ENCODE peak calls at places on chromosomes 6 and 20, in eight cellular contexts. K is type B pancreatic cell; X is bronchial epithelial cell; A is stimulated activated CD4-positive, alpha-beta T cell treated with anti-CD3 and anti-CD28 coated beads, Interleukin-1b, Interleukin-23, amount 100 ng/mL, for 24 hours; L is GM04503; S is kidney tubule cell; I is neuronal stem cell; F is Kasumi-1. D is an unnamed sample.

GRCh38 chr6:122789862-122790739 is 1.0 kb downstream of the SMPDL3A start:
- DNase-seq in F (peak), A (no peak), S (peak), I (no peak), X (peak), K (no peak), L (no peak), D (no peak)

GRCh38 chr20:10777713-10778112 is 103.9 kb upstream of the JAG1 start:
- DNase-seq in A (no peak), F (no peak), S (peak), I (no peak), X (no peak), L (no peak), K (no peak), D (no peak)

GRCh38 chr6:20631525-20631924 is 97.3 kb downstream of the CDKAL1 start:
- DNase-seq in I (no peak), S (no peak), X (no peak), F (no peak), A (no peak), L (no peak), K (no peak), D (no peak)

GRCh38 chr20:33444797-33445560 is 1.4 kb upstream of the SNTA1 start:
- DNase-seq in L (no peak), F (no peak), I (no peak), S (peak), A (no peak), X (peak), K (no peak), D (no peak)

GRCh38 chr6:17897681-17898080 is 89.8 kb downstream of the KIF13A start:
- DNase-seq in K (no peak), I (no peak), F (no peak), L (no peak), S (no peak), X (no peak), A (no peak), D (no peak)

GRCh38 chr6:34239240-34239825 is 2.7 kb downstream of the HMGA1 start:
- DNase-seq in I (no peak), L (no peak), A (no peak), S (peak), X (no peak), F (no peak), K (no peak), D (no peak)

GRCh38 chr20:10505320-10506226 is 70.5 kb downstream of the SLX4IP start:
- DNase-seq in X (peak), F (peak), K (no peak), I (no peak), L (no peak), S (no peak), A (no peak), D (no peak)

GRCh38 chr6:16901777-16902176 is 140.5 kb upstream of the ATXN1 start:
- DNase-seq in S (no peak), X (peak), F (no peak), K (no peak), L (peak), I (no peak), A (no peak), D (no peak)

GRCh38 chr6:29005183-29005885 is at the start of gene ZNF311:
- DNase-seq in S (peak), K (no peak), F (peak), I (no peak), A (no peak), L (no peak), X (peak), D (no peak)